ENCODE peak calls at places on chromosome 1, in ten cellular contexts. One of them, this sample, is unnamed.

GRCh38 chr1:96362623-96363022 is 359.0 kb upstream of the PTBP2 start:
- DNase-seq in transverse colon: no peak
- DNase-seq in K562: no peak
- DNase-seq in IMR-90: peak
- DNase-seq in ovary: no peak
- DNase-seq in upper lobe of left lung: no peak
- DNase-seq in tibial nerve: no peak
- DNase-seq in HepG2: peak
- DNase-seq in heart left ventricle: no peak
- DNase-seq in lower leg skin: no peak
- DNase-seq in this sample: peak

GRCh38 chr1:184461321-184461720 is 74.5 kb downstream of the C1orf21 start:
- DNase-seq in heart left ventricle: no peak
- DNase-seq in transverse colon: no peak
- DNase-seq in HepG2: no peak
- DNase-seq in tibial nerve: no peak
- DNase-seq in lower leg skin: no peak
- DNase-seq in IMR-90: peak
- DNase-seq in upper lobe of left lung: no peak
- DNase-seq in ovary: no peak
- DNase-seq in K562: no peak
- DNase-seq in this sample: no peak

GRCh38 chr1:101238041-101238515 is 1.3 kb downstream of the S1PR1 start:
- DNase-seq in tibial nerve: no peak
- DNase-seq in IMR-90: no peak
- DNase-seq in upper lobe of left lung: peak
- DNase-seq in transverse colon: no peak
- DNase-seq in heart left ventricle: no peak
- DNase-seq in HepG2: no peak
- DNase-seq in ovary: no peak
- DNase-seq in K562: no peak
- DNase-seq in lower leg skin: no peak
- DNase-seq in this sample: no peak

GRCh38 chr1:204882479-204882878 is 11.8 kb downstream of the NFASC start:
- DNase-seq in K562: no peak
- DNase-seq in ovary: no peak
- DNase-seq in lower leg skin: peak
- DNase-seq in tibial nerve: no peak
- DNase-seq in HepG2: peak
- DNase-seq in upper lobe of left lung: no peak
- DNase-seq in IMR-90: no peak
- DNase-seq in heart left ventricle: no peak
- DNase-seq in transverse colon: no peak
- DNase-seq in this sample: no peak

GRCh38 chr1:109634771-109635750 is 15.4 kb downstream of the AMPD2 start:
- DNase-seq in HepG2: no peak
- DNase-seq in transverse colon: no peak
- DNase-seq in upper lobe of left lung: no peak
- DNase-seq in heart left ventricle: no peak
- DNase-seq in lower leg skin: no peak
- DNase-seq in ovary: no peak
- DNase-seq in K562: no peak
- DNase-seq in IMR-90: no peak
- DNase-seq in tibial nerve: peak
- DNase-seq in this sample: no peak

GRCh38 chr1:156556354-156556753 is 16.0 kb downstream of the IQGAP3 start:
- DNase-seq in transverse colon: no peak
- DNase-seq in ovary: no peak
- DNase-seq in tibial nerve: no peak
- DNase-seq in heart left ventricle: no peak
- DNase-seq in K562: no peak
- DNase-seq in HepG2: no peak
- DNase-seq in lower leg skin: no peak
- DNase-seq in upper lobe of left lung: no peak
- DNase-seq in IMR-90: no peak
- DNase-seq in this sample: no peak

GRCh38 chr1:86542626-86543025 is 4.3 kb upstream of the CLCA4 start:
- DNase-seq in HepG2: no peak
- DNase-seq in heart left ventricle: no peak
- DNase-seq in lower leg skin: no peak
- DNase-seq in tibial nerve: no peak
- DNase-seq in upper lobe of left lung: no peak
- DNase-seq in ovary: no peak
- DNase-seq in K562: no peak
- DNase-seq in transverse colon: no peak
- DNase-seq in IMR-90: no peak
- DNase-seq in this sample: no peak

GRCh38 chr1:39131940-39132339 is 72.6 kb upstream of the MACF1 start:
- DNase-seq in IMR-90: no peak
- DNase-seq in heart left ventricle: no peak
- DNase-seq in HepG2: no peak
- DNase-seq in tibial nerve: no peak
- DNase-seq in upper lobe of left lung: no peak
- DNase-seq in K562: no peak
- DNase-seq in lower leg skin: no peak
- DNase-seq in transverse colon: no peak
- DNase-seq in ovary: no peak
- DNase-seq in this sample: no peak

GRCh38 chr1:98119793-98120192 is 199.0 kb upstream of the DPYD start:
- DNase-seq in K562: no peak
- DNase-seq in transverse colon: no peak
- DNase-seq in HepG2: no peak
- DNase-seq in heart left ventricle: no peak
- DNase-seq in upper lobe of left lung: no peak
- DNase-seq in tibial nerve: no peak
- DNase-seq in IMR-90: peak
- DNase-seq in lower leg skin: no peak
- DNase-seq in ovary: no peak
- DNase-seq in this sample: no peak

GRCh38 chr1:117092594-117092993 is 29.0 kb downstream of the TRIM45 start:
- DNase-seq in lower leg skin: no peak
- DNase-seq in tibial nerve: no peak
- DNase-seq in K562: no peak
- DNase-seq in upper lobe of left lung: no peak
- DNase-seq in ovary: no peak
- DNase-seq in transverse colon: no peak
- DNase-seq in IMR-90: no peak
- DNase-seq in heart left ventricle: no peak
- DNase-seq in HepG2: no peak
- DNase-seq in this sample: no peak

GRCh38 chr1:228415853-228416216 is 826 bp downstream of the TRIM17 start:
- DNase-seq in tibial nerve: no peak
- DNase-seq in lower leg skin: no peak
- DNase-seq in ovary: no peak
- DNase-seq in heart left ventricle: no peak
- DNase-seq in HepG2: no peak
- DNase-seq in K562: no peak
- DNase-seq in transverse colon: no peak
- DNase-seq in IMR-90: no peak
- DNase-seq in upper lobe of left lung: no peak
- DNase-seq in this sample: no peak

GRCh38 chr1:91564888-91565700 is 64.4 kb downstream of the CDC7 start:
- DNase-seq in HepG2: no peak
- DNase-seq in transverse colon: no peak
- DNase-seq in upper lobe of left lung: no peak
- DNase-seq in ovary: no peak
- DNase-seq in heart left ventricle: no peak
- DNase-seq in tibial nerve: no peak
- DNase-seq in lower leg skin: no peak
- DNase-seq in K562: no peak
- DNase-seq in IMR-90: peak
- DNase-seq in this sample: no peak
- TF ChIP-seq POLR2A in HepG2: no peak
- TF ChIP-seq POLR2A in transverse colon: no peak
- TF ChIP-seq POLR2A in upper lobe of left lung: no peak
- TF ChIP-seq POLR2A in ovary: no peak
- TF ChIP-seq POLR2A in heart left ventricle: no peak
- TF ChIP-seq POLR2A in tibial nerve: no peak
- TF ChIP-seq POLR2A in lower leg skin: no peak
- TF ChIP-seq POLR2A in K562: no peak
- TF ChIP-seq POLR2A in IMR-90: no peak
- TF ChIP-seq POLR2A in this sample: no peak

GRCh38 chr1:151611832-151612505 is at the start of gene SNX27:
- DNase-seq in K562: peak
- DNase-seq in tibial nerve: peak
- DNase-seq in upper lobe of left lung: peak
- DNase-seq in IMR-90: peak
- DNase-seq in heart left ventricle: peak
- DNase-seq in transverse colon: peak
- DNase-seq in lower leg skin: peak
- DNase-seq in HepG2: peak
- DNase-seq in ovary: peak
- DNase-seq in this sample: peak
- TF ChIP-seq POLR2A in K562: peak
- TF ChIP-seq POLR2A in tibial nerve: peak
- TF ChIP-seq POLR2A in upper lobe of left lung: no peak
- TF ChIP-seq POLR2A in IMR-90: no peak
- TF ChIP-seq POLR2A in heart left ventricle: peak
- TF ChIP-seq POLR2A in transverse colon: peak
- TF ChIP-seq POLR2A in lower leg skin: no peak
- TF ChIP-seq POLR2A in HepG2: peak
- TF ChIP-seq POLR2A in ovary: peak
- TF ChIP-seq POLR2A in this sample: peak

GRCh38 chr1:24920155-24920925 is 9.7 kb downstream of the RUNX3 start:
- DNase-seq in HepG2: no peak
- DNase-seq in K562: peak
- DNase-seq in upper lobe of left lung: no peak
- DNase-seq in heart left ventricle: no peak
- DNase-seq in transverse colon: no peak
- DNase-seq in ovary: no peak
- DNase-seq in lower leg skin: no peak
- DNase-seq in IMR-90: peak
- DNase-seq in tibial nerve: peak
- DNase-seq in this sample: no peak

GRCh38 chr1:24917327-24918074 is 12.6 kb downstream of the RUNX3 start:
- DNase-seq in IMR-90: no peak
- DNase-seq in heart left ventricle: no peak
- DNase-seq in upper lobe of left lung: no peak
- DNase-seq in tibial nerve: no peak
- DNase-seq in HepG2: no peak
- DNase-seq in ovary: no peak
- DNase-seq in transverse colon: no peak
- DNase-seq in lower leg skin: no peak
- DNase-seq in K562: no peak
- DNase-seq in this sample: no peak

GRCh38 chr1:24921938-24922662 is 8.0 kb downstream of the RUNX3 start:
- DNase-seq in upper lobe of left lung: no peak
- DNase-seq in tibial nerve: no peak
- DNase-seq in K562: no peak
- DNase-seq in transverse colon: no peak
- DNase-seq in HepG2: no peak
- DNase-seq in ovary: no peak
- DNase-seq in heart left ventricle: no peak
- DNase-seq in IMR-90: no peak
- DNase-seq in lower leg skin: no peak
- DNase-seq in this sample: no peak

GRCh38 chr1:24918370-24918769 is 11.7 kb downstream of the RUNX3 start:
- DNase-seq in HepG2: no peak
- DNase-seq in upper lobe of left lung: no peak
- DNase-seq in transverse colon: no peak
- DNase-seq in ovary: no peak
- DNase-seq in IMR-90: no peak
- DNase-seq in tibial nerve: no peak
- DNase-seq in lower leg skin: no peak
- DNase-seq in heart left ventricle: no peak
- DNase-seq in K562: no peak
- DNase-seq in this sample: no peak

GRCh38 chr1:24918995-24919605 is 11.0 kb downstream of the RUNX3 start:
- DNase-seq in IMR-90: no peak
- DNase-seq in tibial nerve: no peak
- DNase-seq in heart left ventricle: no peak
- DNase-seq in HepG2: no peak
- DNase-seq in K562: no peak
- DNase-seq in ovary: no peak
- DNase-seq in upper lobe of left lung: no peak
- DNase-seq in transverse colon: no peak
- DNase-seq in lower leg skin: no peak
- DNase-seq in this sample: no peak
- TF ChIP-seq POLR2A in IMR-90: no peak
- TF ChIP-seq POLR2A in tibial nerve: no peak
- TF ChIP-seq POLR2A in heart left ventricle: no peak
- TF ChIP-seq POLR2A in HepG2: no peak
- TF ChIP-seq POLR2A in K562: no peak
- TF ChIP-seq POLR2A in ovary: no peak
- TF ChIP-seq POLR2A in upper lobe of left lung: no peak
- TF ChIP-seq POLR2A in transverse colon: no peak
- TF ChIP-seq POLR2A in lower leg skin: no peak
- TF ChIP-seq POLR2A in this sample: no peak

GRCh38 chr1:23701310-23701709 is 9.7 kb downstream of the RPL11 start:
- DNase-seq in K562: no peak
- DNase-seq in IMR-90: no peak
- DNase-seq in ovary: no peak
- DNase-seq in heart left ventricle: no peak
- DNase-seq in tibial nerve: no peak
- DNase-seq in HepG2: no peak
- DNase-seq in transverse colon: no peak
- DNase-seq in lower leg skin: no peak
- DNase-seq in upper lobe of left lung: no peak
- DNase-seq in this sample: no peak

GRCh38 chr1:23696335-23696989 is 4.9 kb downstream of the RPL11 start:
- DNase-seq in K562: no peak
- DNase-seq in HepG2: no peak
- DNase-seq in tibial nerve: no peak
- DNase-seq in upper lobe of left lung: no peak
- DNase-seq in transverse colon: peak
- DNase-seq in ovary: no peak
- DNase-seq in lower leg skin: no peak
- DNase-seq in heart left ventricle: no peak
- DNase-seq in IMR-90: peak
- DNase-seq in this sample: no peak

GRCh38 chr1:23701996-23702395 is 10.4 kb downstream of the RPL11 start:
- DNase-seq in IMR-90: no peak
- DNase-seq in lower leg skin: no peak
- DNase-seq in ovary: no peak
- DNase-seq in tibial nerve: no peak
- DNase-seq in heart left ventricle: no peak
- DNase-seq in transverse colon: no peak
- DNase-seq in upper lobe of left lung: no peak
- DNase-seq in K562: no peak
- DNase-seq in HepG2: no peak
- DNase-seq in this sample: no peak

GRCh38 chr1:23698466-23698865 is 6.9 kb downstream of the RPL11 start:
- DNase-seq in lower leg skin: no peak
- DNase-seq in HepG2: no peak
- DNase-seq in tibial nerve: no peak
- DNase-seq in upper lobe of left lung: no peak
- DNase-seq in ovary: no peak
- DNase-seq in IMR-90: no peak
- DNase-seq in heart left ventricle: no peak
- DNase-seq in transverse colon: no peak
- DNase-seq in K562: no peak
- DNase-seq in this sample: no peak

GRCh38 chr1:23699280-23700179 is 7.9 kb downstream of the RPL11 start:
- DNase-seq in IMR-90: no peak
- DNase-seq in upper lobe of left lung: no peak
- DNase-seq in ovary: no peak
- DNase-seq in HepG2: no peak
- DNase-seq in K562: no peak
- DNase-seq in transverse colon: no peak
- DNase-seq in lower leg skin: no peak
- DNase-seq in heart left ventricle: no peak
- DNase-seq in tibial nerve: no peak
- DNase-seq in this sample: no peak
- TF ChIP-seq POLR2A in IMR-90: no peak
- TF ChIP-seq POLR2A in upper lobe of left lung: no peak
- TF ChIP-seq POLR2A in ovary: no peak
- TF ChIP-seq POLR2A in HepG2: no peak
- TF ChIP-seq POLR2A in K562: peak
- TF ChIP-seq POLR2A in transverse colon: no peak
- TF ChIP-seq POLR2A in lower leg skin: no peak
- TF ChIP-seq POLR2A in heart left ventricle: no peak
- TF ChIP-seq POLR2A in tibial nerve: no peak
- TF ChIP-seq POLR2A in this sample: no peak

GRCh38 chr1:45610589-45611226 is 13.1 kb downstream of the CCDC17 start:
- DNase-seq in IMR-90: no peak
- DNase-seq in heart left ventricle: no peak
- DNase-seq in transverse colon: no peak
- DNase-seq in ovary: no peak
- DNase-seq in lower leg skin: no peak
- DNase-seq in tibial nerve: no peak
- DNase-seq in HepG2: no peak
- DNase-seq in K562: no peak
- DNase-seq in upper lobe of left lung: no peak
- DNase-seq in this sample: no peak
- TF ChIP-seq POLR2A in IMR-90: no peak
- TF ChIP-seq POLR2A in heart left ventricle: no peak
- TF ChIP-seq POLR2A in transverse colon: no peak
- TF ChIP-seq POLR2A in ovary: no peak
- TF ChIP-seq POLR2A in lower leg skin: no peak
- TF ChIP-seq POLR2A in tibial nerve: no peak
- TF ChIP-seq POLR2A in HepG2: no peak
- TF ChIP-seq POLR2A in K562: peak
- TF ChIP-seq POLR2A in upper lobe of left lung: no peak
- TF ChIP-seq POLR2A in this sample: no peak